ENCODE peak calls at places on chromosomes 4 and X, in seven cellular contexts. H is HepG2, L is K562, J is SK-N-SH, F is HCT116, Y is H1, O is GM12878. G is an unnamed sample.

GRCh38 chrX:132041016-132041415 is 17.9 kb downstream of the STK26 start:
- DNase-seq in H (no peak), L (no peak), J (no peak), F (no peak), Y (no peak), O (no peak), G (no peak)

GRCh38 chr4:135239964-135240363 is 1038.4 kb upstream of the PABPC4L start:
- DNase-seq in H (no peak), L (no peak), J (no peak), F (no peak), Y (no peak), O (no peak), G (no peak)

GRCh38 chrX:107014927-107015326 is 14.9 kb upstream of the MORC4 start:
- DNase-seq in H (no peak), L (no peak), J (no peak), F (no peak), Y (no peak), O (no peak), G (no peak)

GRCh38 chr4:36285784-36286480 is 4.5 kb downstream of the DTHD1 start:
- DNase-seq in H (no peak), L (no peak), J (no peak), F (peak), Y (no peak), O (peak), G (no peak)

GRCh38 chr4:179836179-179837075 is 2394.2 kb upstream of the AGA start:
- DNase-seq in H (no peak), L (no peak), J (no peak), F (no peak), Y (no peak), O (no peak), G (no peak)

GRCh38 chrX:41412261-41413167 is 34.6 kb upstream of the NYX start:
- DNase-seq in H (peak), L (no peak), J (no peak), F (no peak), Y (no peak), O (no peak), G (no peak)

GRCh38 chr4:40423735-40424134 is 88.6 kb downstream of the CHRNA9 start:
- DNase-seq in H (no peak), L (no peak), J (no peak), F (no peak), Y (no peak), O (no peak), G (no peak)

GRCh38 chrX:39718951-39719350 is 378.8 kb downstream of the BCOR start:
- DNase-seq in H (no peak), L (no peak), J (no peak), F (no peak), Y (no peak), O (no peak), G (no peak)

GRCh38 chrX:140180585-140180984 is 215.3 kb upstream of the CXorf66 start:
- DNase-seq in H (no peak), L (no peak), J (no peak), F (no peak), Y (no peak), O (no peak), G (no peak)

GRCh38 chr4:147733614-147734344 is 1.9 kb downstream of the ARHGAP10 start:
- DNase-seq in H (no peak), L (no peak), J (peak), F (no peak), Y (no peak), O (no peak), G (no peak)

GRCh38 chr4:98314791-98315565 is 53.8 kb downstream of the RAP1GDS1 start:
- DNase-seq in H (no peak), L (no peak), J (no peak), F (no peak), Y (no peak), O (no peak), G (no peak)

GRCh38 chr4:150069361-150069760 is 8.9 kb upstream of the DCLK2 start:
- DNase-seq in H (no peak), L (no peak), J (no peak), F (no peak), Y (no peak), O (no peak), G (no peak)

GRCh38 chrX:18640686-18641085 is 31.2 kb downstream of the RS1 start:
- DNase-seq in H (no peak), L (no peak), J (no peak), F (no peak), Y (no peak), O (no peak), G (no peak)

GRCh38 chr4:76078033-76078613 is 3.6 kb downstream of the ART3 start:
- DNase-seq in H (no peak), L (no peak), J (no peak), F (no peak), Y (no peak), O (no peak), G (no peak)

GRCh38 chrX:40281341-40282005 is 183.7 kb upstream of the BCOR start:
- DNase-seq in H (no peak), L (no peak), J (no peak), F (no peak), Y (no peak), O (no peak), G (no peak)

GRCh38 chr4:17324431-17324830 is 187.5 kb downstream of the QDPR start:
- DNase-seq in H (peak), L (peak), J (peak), F (peak), Y (no peak), O (no peak), G (peak)

GRCh38 chrX:1144293-1144692 is 68.2 kb downstream of the CRLF2 start:
- DNase-seq in H (no peak), L (no peak), J (no peak), F (no peak), Y (no peak), O (no peak), G (no peak)

GRCh38 chr4:128322986-128323385 is 35.4 kb upstream of the PGRMC2 start:
- DNase-seq in H (peak), L (no peak), J (no peak), F (no peak), Y (no peak), O (no peak), G (peak)

GRCh38 chr4:5802565-5802964 is 90.3 kb downstream of the CRMP1 start:
- DNase-seq in H (no peak), L (no peak), J (no peak), F (no peak), Y (no peak), O (no peak), G (no peak)

GRCh38 chr4:87949961-87950360 is 25.6 kb upstream of the SPP1 start:
- DNase-seq in H (no peak), L (no peak), J (no peak), F (no peak), Y (no peak), O (no peak), G (no peak)

GRCh38 chr4:38856524-38857337 is at the start of gene TLR6:
- DNase-seq in H (peak), L (peak), J (peak), F (peak), Y (no peak), O (peak), G (no peak)

GRCh38 chr4:113563691-113564378 is 197.7 kb downstream of the CAMK2D start:
- DNase-seq in H (no peak), L (no peak), J (no peak), F (no peak), Y (no peak), O (no peak), G (no peak)
- TF ChIP-seq JUND in H (no peak), L (no peak), J (no peak), F (no peak), Y (no peak), O (no peak), G (no peak)

DNA sequence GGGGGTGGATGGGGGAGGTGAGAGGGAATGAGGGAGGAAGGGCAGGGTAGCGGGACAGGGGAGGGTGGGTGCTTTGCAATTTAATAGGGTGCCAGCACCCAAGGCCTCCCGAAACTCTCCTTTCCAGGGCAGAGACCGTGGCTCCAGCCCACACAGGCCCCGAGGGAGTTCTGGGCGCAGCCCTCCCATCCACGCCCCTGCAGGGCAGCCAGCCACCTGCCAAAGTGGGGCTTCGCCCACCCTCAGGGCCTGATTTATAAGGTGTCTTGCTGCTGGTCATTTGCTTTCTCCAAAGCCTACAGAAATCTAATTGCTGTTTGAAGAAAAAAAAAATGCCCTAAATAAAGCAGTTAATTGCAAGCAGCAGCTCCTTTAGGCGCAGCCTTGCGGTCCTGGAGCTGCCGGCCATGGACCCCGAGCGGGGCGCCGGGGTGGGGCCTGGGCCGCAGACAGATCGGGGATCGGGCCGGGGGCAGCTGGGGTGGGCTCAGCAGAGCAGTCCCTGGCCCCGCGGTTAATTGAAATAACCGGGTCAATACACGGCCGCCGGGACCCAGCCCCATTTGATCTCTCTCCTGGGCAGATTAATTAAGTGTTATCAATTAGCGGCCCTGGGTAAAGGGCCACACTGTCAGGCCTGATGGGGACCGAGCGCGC is 106.0 kb upstream of the NKX1-1 start:
- DNase-seq in H (no peak), L (no peak), J (no peak), F (no peak), Y (no peak), O (no peak), G (no peak)
- TF ChIP-seq JUND in H (no peak), L (no peak), J (no peak), F (no peak), Y (no peak), O (no peak), G (no peak)

GRCh38 chrX:119391279-119391678 is 7.9 kb upstream of the SLC25A43 start:
- DNase-seq in H (peak), L (no peak), J (peak), F (peak), Y (no peak), O (no peak), G (peak)
- TF ChIP-seq JUND in H (no peak), L (no peak), J (no peak), F (no peak), Y (no peak), O (no peak), G (no peak)

DNA sequence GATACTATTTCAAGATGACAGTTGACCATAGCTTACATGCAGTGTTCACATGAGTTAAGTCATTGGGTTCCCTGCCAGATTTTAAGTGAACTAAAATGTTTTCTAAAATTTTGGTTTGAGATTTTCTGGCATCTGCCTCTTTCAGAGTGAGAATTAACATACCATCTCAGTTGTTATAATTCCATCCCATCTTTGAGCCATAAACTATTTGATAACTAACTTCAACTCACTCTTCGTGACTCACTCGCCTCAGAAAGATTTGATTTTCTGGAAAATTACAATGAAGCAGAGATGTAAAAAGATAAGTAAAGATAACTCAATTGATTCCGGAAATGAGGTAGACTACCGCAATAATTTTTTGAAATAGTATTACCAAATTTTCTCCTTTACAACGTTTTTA is 61.8 kb downstream of the HMGB2 start:
- DNase-seq in H (no peak), L (no peak), J (no peak), F (no peak), Y (no peak), O (no peak), G (no peak)
- TF ChIP-seq JUND in H (no peak), L (no peak), J (no peak), F (no peak), Y (no peak), O (no peak), G (no peak)

GRCh38 chr4:60863442-60863841 is 336.7 kb upstream of the ADGRL3 start:
- DNase-seq in H (no peak), L (no peak), J (no peak), F (no peak), Y (no peak), O (no peak), G (no peak)

GRCh38 chr4:60868232-60868960 is 331.7 kb upstream of the ADGRL3 start:
- DNase-seq in H (no peak), L (no peak), J (no peak), F (no peak), Y (no peak), O (no peak), G (no peak)

DNA sequence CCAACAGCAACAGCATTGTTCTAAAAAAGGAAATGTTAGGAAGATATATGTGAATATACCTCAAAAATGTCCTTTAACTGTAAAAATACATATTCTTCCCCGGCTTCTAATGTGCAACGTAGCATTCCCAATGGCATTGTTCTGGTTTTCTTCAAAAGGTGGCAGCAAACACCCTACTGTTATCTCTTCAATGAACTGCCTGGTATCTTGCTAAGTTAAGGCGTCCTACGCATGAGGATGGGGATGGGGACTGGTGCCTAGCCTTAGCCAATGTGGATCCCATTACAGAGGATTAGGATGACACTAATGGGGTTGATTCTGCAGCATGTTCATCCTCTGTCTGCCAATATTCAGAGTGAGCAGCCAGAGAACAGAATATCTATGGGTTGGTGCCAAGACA is 334.9 kb upstream of the ADGRL3 start:
- DNase-seq in H (no peak), L (no peak), J (peak), F (no peak), Y (no peak), O (no peak), G (peak)
- TF ChIP-seq JUND in H (no peak), L (no peak), J (no peak), F (no peak), Y (no peak), O (no peak), G (no peak)

G was measured in T47D.